ENCODE peak calls at places on chromosomes 6 and 20, in seven cellular contexts. One of them, this sample, is unnamed.

GRCh38 chr6:30820196-30820595 is 64.1 kb upstream of the DDR1 start:
- DNase-seq in heart left ventricle: peak
- DNase-seq in stomach: peak
- DNase-seq in WTC11: no peak
- DNase-seq in A549: peak
- DNase-seq in GM12865: no peak
- DNase-seq in uterus: no peak
- DNase-seq in this sample: no peak

GRCh38 chr6:55046869-55047422 is 127.4 kb upstream of the HCRTR2 start:
- DNase-seq in uterus: no peak
- DNase-seq in GM12865: no peak
- DNase-seq in stomach: no peak
- DNase-seq in heart left ventricle: no peak
- DNase-seq in A549: no peak
- DNase-seq in WTC11: no peak
- DNase-seq in this sample: no peak

GRCh38 chr20:60046011-60046413 is 87.8 kb downstream of the CDH26 start:
- DNase-seq in heart left ventricle: no peak
- DNase-seq in GM12865: no peak
- DNase-seq in stomach: no peak
- DNase-seq in uterus: no peak
- DNase-seq in WTC11: no peak
- DNase-seq in A549: no peak
- DNase-seq in this sample: no peak

GRCh38 chr6:169292340-169293124 is 38.9 kb upstream of the THBS2 start:
- DNase-seq in heart left ventricle: no peak
- DNase-seq in WTC11: no peak
- DNase-seq in A549: peak
- DNase-seq in stomach: no peak
- DNase-seq in GM12865: no peak
- DNase-seq in uterus: peak
- DNase-seq in this sample: no peak

GRCh38 chr6:134436281-134436815 is 118.4 kb upstream of the SGK1 start:
- DNase-seq in GM12865: peak
- DNase-seq in A549: peak
- DNase-seq in WTC11: no peak
- DNase-seq in heart left ventricle: no peak
- DNase-seq in stomach: no peak
- DNase-seq in uterus: peak
- DNase-seq in this sample: no peak

GRCh38 chr6:110682460-110682853 is 132.8 kb downstream of the CDK19 start:
- DNase-seq in stomach: peak
- DNase-seq in heart left ventricle: peak
- DNase-seq in uterus: no peak
- DNase-seq in A549: peak
- DNase-seq in GM12865: peak
- DNase-seq in WTC11: peak
- DNase-seq in this sample: no peak

GRCh38 chr20:41171736-41172295 is 34.5 kb downstream of the PLCG1 start:
- DNase-seq in GM12865: no peak
- DNase-seq in WTC11: no peak
- DNase-seq in stomach: peak
- DNase-seq in A549: no peak
- DNase-seq in heart left ventricle: no peak
- DNase-seq in uterus: peak
- DNase-seq in this sample: peak

GRCh38 chr20:51554538-51555165 is 12.1 kb upstream of the NFATC2 start:
- DNase-seq in GM12865: peak
- DNase-seq in heart left ventricle: no peak
- DNase-seq in stomach: no peak
- DNase-seq in A549: no peak
- DNase-seq in WTC11: no peak
- DNase-seq in uterus: no peak
- DNase-seq in this sample: no peak

GRCh38 chr6:10073326-10073725 is 341.5 kb downstream of the TFAP2A start:
- DNase-seq in A549: no peak
- DNase-seq in heart left ventricle: no peak
- DNase-seq in stomach: no peak
- DNase-seq in GM12865: no peak
- DNase-seq in WTC11: no peak
- DNase-seq in uterus: no peak
- DNase-seq in this sample: no peak

DNA sequence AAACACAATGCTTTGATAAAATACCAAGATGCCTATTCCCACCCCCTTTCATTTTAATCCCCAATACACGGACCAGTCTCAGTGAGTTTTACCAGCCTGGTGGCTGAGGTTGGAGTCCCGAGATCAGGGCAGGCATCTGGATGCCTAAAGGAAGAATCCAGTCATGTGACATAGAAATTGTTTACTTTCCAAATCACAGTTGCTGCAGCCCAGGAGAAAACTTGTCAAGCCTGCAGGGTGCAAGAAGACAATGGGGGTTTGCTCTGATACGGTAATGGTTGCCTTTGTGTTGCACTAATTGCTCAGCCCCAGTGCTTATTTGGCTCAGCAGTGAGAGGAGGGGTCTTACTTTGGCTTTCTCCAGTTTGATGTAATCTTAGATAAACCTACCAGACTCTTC is 308.5 kb upstream of the POU3F2 start:
- DNase-seq in heart left ventricle: no peak
- DNase-seq in GM12865: no peak
- DNase-seq in uterus: no peak
- DNase-seq in A549: no peak
- DNase-seq in WTC11: peak
- DNase-seq in stomach: no peak
- DNase-seq in this sample: no peak
- TF ChIP-seq CTCF in heart left ventricle: no peak
- TF ChIP-seq CTCF in GM12865: no peak
- TF ChIP-seq CTCF in uterus: no peak
- TF ChIP-seq CTCF in A549: no peak
- TF ChIP-seq CTCF in WTC11: no peak
- TF ChIP-seq CTCF in stomach: no peak
- TF ChIP-seq CTCF in this sample: no peak

GRCh38 chr6:147222160-147222838 is 18.1 kb downstream of the STXBP5 start:
- DNase-seq in heart left ventricle: no peak
- DNase-seq in uterus: no peak
- DNase-seq in A549: peak
- DNase-seq in WTC11: no peak
- DNase-seq in GM12865: peak
- DNase-seq in stomach: no peak
- DNase-seq in this sample: no peak
- TF ChIP-seq CTCF in heart left ventricle: peak
- TF ChIP-seq CTCF in uterus: no peak
- TF ChIP-seq CTCF in A549: no peak
- TF ChIP-seq CTCF in WTC11: no peak
- TF ChIP-seq CTCF in GM12865: peak
- TF ChIP-seq CTCF in stomach: peak
- TF ChIP-seq CTCF in this sample: peak

GRCh38 chr6:42316390-42316970 is 98.8 kb upstream of the MRPS10 start:
- DNase-seq in uterus: no peak
- DNase-seq in WTC11: no peak
- DNase-seq in heart left ventricle: no peak
- DNase-seq in GM12865: peak
- DNase-seq in stomach: no peak
- DNase-seq in A549: peak
- DNase-seq in this sample: no peak
- TF ChIP-seq CTCF in uterus: no peak
- TF ChIP-seq CTCF in WTC11: no peak
- TF ChIP-seq CTCF in heart left ventricle: no peak
- TF ChIP-seq CTCF in GM12865: no peak
- TF ChIP-seq CTCF in stomach: no peak
- TF ChIP-seq CTCF in A549: no peak
- TF ChIP-seq CTCF in this sample: no peak

GRCh38 chr6:154277578-154278128 is 79.0 kb downstream of the IPCEF1 start:
- DNase-seq in stomach: no peak
- DNase-seq in A549: no peak
- DNase-seq in WTC11: no peak
- DNase-seq in heart left ventricle: no peak
- DNase-seq in GM12865: no peak
- DNase-seq in uterus: no peak
- DNase-seq in this sample: no peak
- TF ChIP-seq CTCF in stomach: no peak
- TF ChIP-seq CTCF in A549: peak
- TF ChIP-seq CTCF in WTC11: no peak
- TF ChIP-seq CTCF in heart left ventricle: no peak
- TF ChIP-seq CTCF in GM12865: no peak
- TF ChIP-seq CTCF in uterus: no peak
- TF ChIP-seq CTCF in this sample: peak

DNA sequence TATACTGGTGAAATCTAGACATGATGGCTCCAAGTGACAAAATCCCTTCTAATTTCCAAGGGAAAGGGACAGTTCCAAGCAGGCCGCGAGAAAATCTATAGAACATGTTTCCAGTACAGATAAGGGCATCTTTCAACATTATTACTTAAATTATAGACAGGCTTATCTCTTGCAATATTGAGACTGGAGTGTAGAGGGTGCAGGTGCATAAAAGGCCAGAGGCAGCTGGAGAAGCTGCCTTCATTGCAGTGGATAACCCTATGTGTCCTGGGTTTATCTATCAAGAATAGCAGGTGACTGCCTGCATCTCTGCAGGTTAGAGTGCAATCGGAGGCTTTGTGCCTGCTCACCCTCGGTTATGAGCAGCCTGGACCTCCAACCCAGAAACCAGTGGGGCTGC is 28.7 kb upstream of the ECI2 start:
- DNase-seq in heart left ventricle: no peak
- DNase-seq in GM12865: no peak
- DNase-seq in WTC11: no peak
- DNase-seq in uterus: no peak
- DNase-seq in A549: no peak
- DNase-seq in stomach: no peak
- DNase-seq in this sample: no peak
- TF ChIP-seq CTCF in heart left ventricle: no peak
- TF ChIP-seq CTCF in GM12865: no peak
- TF ChIP-seq CTCF in WTC11: no peak
- TF ChIP-seq CTCF in uterus: no peak
- TF ChIP-seq CTCF in A549: no peak
- TF ChIP-seq CTCF in stomach: no peak
- TF ChIP-seq CTCF in this sample: no peak

DNA sequence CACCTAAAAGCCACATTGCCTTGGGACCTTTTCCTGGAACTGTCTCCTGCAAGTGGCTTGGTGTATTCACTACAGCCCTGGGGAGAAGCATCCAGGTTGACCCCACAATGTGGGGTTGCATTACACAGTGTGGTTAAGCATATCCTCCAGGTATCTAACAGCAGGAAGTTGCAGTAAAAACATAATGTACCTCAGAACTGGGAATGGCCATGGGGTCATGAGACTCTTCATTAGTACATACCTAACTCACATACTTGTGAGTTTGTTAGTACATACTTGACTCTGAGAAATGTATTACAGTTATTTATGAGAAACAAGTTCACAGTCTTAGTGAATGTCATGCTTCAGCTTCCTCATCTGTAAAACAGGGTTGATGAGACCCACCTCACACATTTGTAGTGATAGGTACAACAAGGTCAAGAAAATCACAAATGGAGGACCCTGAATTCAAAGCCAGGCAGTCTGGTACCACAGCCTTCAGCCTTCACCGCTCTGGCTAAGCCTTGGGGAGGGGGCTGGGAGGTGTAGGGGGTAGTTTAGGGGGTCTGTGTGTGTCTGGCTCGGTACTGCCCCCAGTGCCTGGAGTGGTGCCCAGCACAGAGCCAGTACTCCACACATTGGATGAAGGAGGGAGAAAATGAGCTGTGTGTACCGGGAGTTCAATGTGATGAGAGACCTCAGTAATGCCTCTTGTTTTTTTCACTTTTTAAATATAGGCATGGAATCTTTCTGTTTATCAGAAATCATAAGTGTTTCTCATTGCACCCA is 53.0 kb downstream of the KAT14 start:
- DNase-seq in GM12865: no peak
- DNase-seq in uterus: no peak
- DNase-seq in A549: no peak
- DNase-seq in heart left ventricle: no peak
- DNase-seq in WTC11: peak
- DNase-seq in stomach: no peak
- DNase-seq in this sample: no peak
- TF ChIP-seq CTCF in GM12865: no peak
- TF ChIP-seq CTCF in uterus: no peak
- TF ChIP-seq CTCF in A549: no peak
- TF ChIP-seq CTCF in heart left ventricle: no peak
- TF ChIP-seq CTCF in WTC11: no peak
- TF ChIP-seq CTCF in stomach: no peak
- TF ChIP-seq CTCF in this sample: no peak

This sample was measured in mesothelial cell of epicardium.